ENCODE peak calls at places on chromosomes 6 and 20, in seven cellular contexts. One of them, this sample, is unnamed.

GRCh38 chr20:44056010-44056698 is 130.8 kb downstream of the JPH2 start:
- DNase-seq in uterus: no peak
- DNase-seq in left lung: no peak
- DNase-seq in dorsolateral prefrontal cortex: no peak
- DNase-seq in colonic mucosa: no peak
- DNase-seq in CD8-positive, alpha-beta memory T cell: peak
- DNase-seq in endodermal cell: peak
- DNase-seq in this sample: peak

GRCh38 chr20:5282561-5282960 is 34.2 kb downstream of the PROKR2 start:
- DNase-seq in dorsolateral prefrontal cortex: no peak
- DNase-seq in left lung: no peak
- DNase-seq in uterus: no peak
- DNase-seq in CD8-positive, alpha-beta memory T cell: no peak
- DNase-seq in endodermal cell: no peak
- DNase-seq in colonic mucosa: no peak
- DNase-seq in this sample: no peak

GRCh38 chr6:134527108-134527787 is 209.3 kb upstream of the SGK1 start:
- DNase-seq in endodermal cell: no peak
- DNase-seq in CD8-positive, alpha-beta memory T cell: no peak
- DNase-seq in dorsolateral prefrontal cortex: no peak
- DNase-seq in colonic mucosa: no peak
- DNase-seq in left lung: no peak
- DNase-seq in uterus: no peak
- DNase-seq in this sample: no peak

GRCh38 chr6:42764883-42765653 is 16.8 kb upstream of the BICRAL start:
- DNase-seq in endodermal cell: no peak
- DNase-seq in dorsolateral prefrontal cortex: no peak
- DNase-seq in CD8-positive, alpha-beta memory T cell: no peak
- DNase-seq in colonic mucosa: peak
- DNase-seq in uterus: no peak
- DNase-seq in left lung: no peak
- DNase-seq in this sample: no peak

GRCh38 chr20:35000311-35000921 is 44.7 kb downstream of the MYH7B start:
- DNase-seq in dorsolateral prefrontal cortex: no peak
- DNase-seq in left lung: no peak
- DNase-seq in endodermal cell: no peak
- DNase-seq in uterus: no peak
- DNase-seq in CD8-positive, alpha-beta memory T cell: no peak
- DNase-seq in colonic mucosa: no peak
- DNase-seq in this sample: no peak

GRCh38 chr6:139256087-139256486 is 35.7 kb downstream of the TXLNB start:
- DNase-seq in uterus: no peak
- DNase-seq in colonic mucosa: no peak
- DNase-seq in left lung: no peak
- DNase-seq in CD8-positive, alpha-beta memory T cell: no peak
- DNase-seq in endodermal cell: no peak
- DNase-seq in dorsolateral prefrontal cortex: no peak
- DNase-seq in this sample: no peak

GRCh38 chr20:2900845-2901592 is 27.7 kb downstream of the PTPRA start:
- DNase-seq in left lung: no peak
- DNase-seq in CD8-positive, alpha-beta memory T cell: peak
- DNase-seq in dorsolateral prefrontal cortex: no peak
- DNase-seq in uterus: no peak
- DNase-seq in colonic mucosa: no peak
- DNase-seq in endodermal cell: no peak
- DNase-seq in this sample: no peak

GRCh38 chr6:73121421-73121993 is 103.8 kb downstream of the KHDC1L start:
- DNase-seq in dorsolateral prefrontal cortex: no peak
- DNase-seq in uterus: no peak
- DNase-seq in endodermal cell: no peak
- DNase-seq in CD8-positive, alpha-beta memory T cell: no peak
- DNase-seq in colonic mucosa: no peak
- DNase-seq in left lung: no peak
- DNase-seq in this sample: no peak

GRCh38 chr6:168157272-168158007 is 78.4 kb upstream of the FRMD1 start:
- DNase-seq in left lung: no peak
- DNase-seq in CD8-positive, alpha-beta memory T cell: no peak
- DNase-seq in endodermal cell: peak
- DNase-seq in uterus: peak
- DNase-seq in dorsolateral prefrontal cortex: no peak
- DNase-seq in colonic mucosa: peak
- DNase-seq in this sample: no peak

GRCh38 chr6:96626749-96627353 is 63.9 kb downstream of the FHL5 start:
- DNase-seq in uterus: no peak
- DNase-seq in endodermal cell: no peak
- DNase-seq in left lung: no peak
- DNase-seq in CD8-positive, alpha-beta memory T cell: peak
- DNase-seq in colonic mucosa: no peak
- DNase-seq in dorsolateral prefrontal cortex: no peak
- DNase-seq in this sample: no peak

GRCh38 chr6:26550250-26550993 is 12.3 kb downstream of the HMGN4 start:
- DNase-seq in endodermal cell: peak
- DNase-seq in left lung: peak
- DNase-seq in colonic mucosa: peak
- DNase-seq in uterus: peak
- DNase-seq in CD8-positive, alpha-beta memory T cell: peak
- DNase-seq in dorsolateral prefrontal cortex: no peak
- DNase-seq in this sample: no peak

GRCh38 chr6:111417181-111417585 is 65.8 kb downstream of the REV3L start:
- DNase-seq in colonic mucosa: peak
- DNase-seq in uterus: no peak
- DNase-seq in endodermal cell: no peak
- DNase-seq in left lung: no peak
- DNase-seq in dorsolateral prefrontal cortex: peak
- DNase-seq in CD8-positive, alpha-beta memory T cell: no peak
- DNase-seq in this sample: peak

GRCh38 chr20:56504373-56505005 is 20.1 kb upstream of the FAM209A start:
- DNase-seq in colonic mucosa: no peak
- DNase-seq in uterus: no peak
- DNase-seq in left lung: no peak
- DNase-seq in CD8-positive, alpha-beta memory T cell: no peak
- DNase-seq in dorsolateral prefrontal cortex: no peak
- DNase-seq in endodermal cell: peak
- DNase-seq in this sample: no peak

GRCh38 chr20:49278817-49279676 is 1.2 kb upstream of the ZNFX1 start:
- DNase-seq in endodermal cell: peak
- DNase-seq in colonic mucosa: peak
- DNase-seq in CD8-positive, alpha-beta memory T cell: no peak
- DNase-seq in uterus: no peak
- DNase-seq in left lung: no peak
- DNase-seq in dorsolateral prefrontal cortex: no peak
- DNase-seq in this sample: no peak

GRCh38 chr6:34018961-34019606 is 126.8 kb downstream of the GRM4 start:
- DNase-seq in endodermal cell: no peak
- DNase-seq in dorsolateral prefrontal cortex: no peak
- DNase-seq in left lung: no peak
- DNase-seq in CD8-positive, alpha-beta memory T cell: no peak
- DNase-seq in colonic mucosa: no peak
- DNase-seq in uterus: no peak
- DNase-seq in this sample: no peak

GRCh38 chr6:117381749-117382148 is 44.0 kb downstream of the ROS1 start:
- DNase-seq in left lung: no peak
- DNase-seq in CD8-positive, alpha-beta memory T cell: no peak
- DNase-seq in endodermal cell: no peak
- DNase-seq in dorsolateral prefrontal cortex: no peak
- DNase-seq in uterus: no peak
- DNase-seq in colonic mucosa: no peak
- DNase-seq in this sample: no peak

GRCh38 chr6:11143394-11144371 is 32.2 kb upstream of the ERVFRD-1 start:
- DNase-seq in left lung: peak
- DNase-seq in CD8-positive, alpha-beta memory T cell: no peak
- DNase-seq in dorsolateral prefrontal cortex: peak
- DNase-seq in uterus: peak
- DNase-seq in colonic mucosa: peak
- DNase-seq in endodermal cell: no peak
- DNase-seq in this sample: no peak

DNA sequence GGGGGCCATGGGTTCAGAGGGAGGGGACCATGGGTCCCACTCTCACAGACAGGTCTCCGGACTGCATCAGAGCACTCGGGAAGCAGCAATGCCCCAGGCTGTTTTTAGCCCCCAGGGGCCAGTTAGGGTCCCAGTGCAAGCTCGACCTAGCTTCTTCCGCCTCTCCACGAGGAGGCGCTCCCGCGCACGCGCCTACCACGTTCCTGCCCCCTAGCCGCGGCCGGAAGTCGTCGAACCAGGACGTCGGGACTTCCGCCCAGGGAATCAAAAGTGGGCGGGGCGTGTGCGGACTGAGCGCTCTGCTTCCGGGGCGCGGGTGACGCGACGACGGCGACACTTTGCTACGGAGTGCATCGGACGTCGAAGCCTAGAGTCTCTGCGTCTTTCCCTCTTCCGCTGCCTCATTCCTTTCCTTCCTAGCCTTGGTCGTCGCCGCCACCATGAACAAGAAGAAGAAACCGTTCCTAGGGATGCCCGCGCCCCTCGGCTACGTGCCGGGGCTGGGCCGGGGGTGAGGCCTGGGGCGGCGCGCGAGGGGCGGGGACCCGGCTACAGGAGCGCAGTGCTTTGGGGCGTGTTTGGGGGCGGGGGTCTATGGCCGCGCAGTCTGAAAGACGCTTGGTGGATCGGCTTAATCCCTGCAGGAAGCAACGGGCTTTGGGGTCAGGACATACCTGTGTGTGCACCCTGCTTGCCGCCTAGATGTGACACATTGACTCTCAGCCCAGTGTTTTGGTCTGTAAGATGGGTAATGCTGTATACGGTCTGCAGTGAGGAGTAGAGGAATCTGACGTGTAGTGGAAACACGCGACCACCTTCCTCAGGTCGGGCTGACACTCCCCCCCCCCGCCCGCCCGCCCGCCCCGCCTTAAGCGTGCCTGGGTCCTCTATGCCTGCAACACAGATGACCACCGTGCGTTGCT is at the start of gene PRPF6:
- DNase-seq in endodermal cell: peak
- DNase-seq in left lung: peak
- DNase-seq in dorsolateral prefrontal cortex: peak
- DNase-seq in colonic mucosa: peak
- DNase-seq in CD8-positive, alpha-beta memory T cell: peak
- DNase-seq in uterus: peak
- DNase-seq in this sample: peak
- H3K27ac ChIP-seq in endodermal cell: peak
- H3K27ac ChIP-seq in left lung: peak
- H3K27ac ChIP-seq in dorsolateral prefrontal cortex: peak
- H3K27ac ChIP-seq in colonic mucosa: peak
- H3K27ac ChIP-seq in CD8-positive, alpha-beta memory T cell: peak
- H3K27ac ChIP-seq in uterus: peak
- H3K27ac ChIP-seq in this sample: peak

DNA sequence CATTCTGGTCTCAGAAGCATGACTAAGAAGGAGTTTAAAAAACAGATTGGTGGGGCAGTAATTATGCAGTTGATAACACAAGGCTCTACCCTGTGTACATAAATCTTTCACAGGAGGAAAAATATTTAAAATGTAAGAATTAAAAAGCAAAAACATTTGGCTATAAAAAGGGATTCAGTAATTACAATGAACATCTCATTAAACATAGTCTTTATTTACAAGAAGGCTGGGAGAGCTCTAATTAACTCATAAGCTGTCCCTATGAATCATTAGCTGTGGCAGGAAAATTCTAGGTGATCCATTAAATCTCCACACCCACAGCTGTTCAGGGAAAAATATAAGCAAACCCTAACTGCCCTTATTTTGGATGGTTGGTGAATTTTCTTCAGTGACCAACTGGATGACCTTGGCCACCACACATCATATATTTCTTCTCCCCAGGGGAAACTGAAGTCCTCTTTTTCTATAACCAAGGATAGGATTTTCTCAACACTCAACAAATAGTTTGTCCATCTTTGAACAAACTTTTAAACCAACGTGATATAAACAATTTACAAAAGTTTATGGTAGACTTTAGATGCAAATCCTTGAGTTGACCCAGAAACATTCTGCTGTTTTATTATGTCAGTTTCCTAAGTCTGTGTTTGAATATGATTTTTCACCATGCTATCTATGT is 59.6 kb downstream of the PDE7B start:
- DNase-seq in endodermal cell: no peak
- DNase-seq in colonic mucosa: no peak
- DNase-seq in left lung: no peak
- DNase-seq in dorsolateral prefrontal cortex: no peak
- DNase-seq in CD8-positive, alpha-beta memory T cell: no peak
- DNase-seq in uterus: no peak
- DNase-seq in this sample: no peak
- H3K27ac ChIP-seq in endodermal cell: no peak
- H3K27ac ChIP-seq in colonic mucosa: no peak
- H3K27ac ChIP-seq in left lung: no peak
- H3K27ac ChIP-seq in dorsolateral prefrontal cortex: no peak
- H3K27ac ChIP-seq in CD8-positive, alpha-beta memory T cell: no peak
- H3K27ac ChIP-seq in uterus: no peak
- H3K27ac ChIP-seq in this sample: no peak

DNA sequence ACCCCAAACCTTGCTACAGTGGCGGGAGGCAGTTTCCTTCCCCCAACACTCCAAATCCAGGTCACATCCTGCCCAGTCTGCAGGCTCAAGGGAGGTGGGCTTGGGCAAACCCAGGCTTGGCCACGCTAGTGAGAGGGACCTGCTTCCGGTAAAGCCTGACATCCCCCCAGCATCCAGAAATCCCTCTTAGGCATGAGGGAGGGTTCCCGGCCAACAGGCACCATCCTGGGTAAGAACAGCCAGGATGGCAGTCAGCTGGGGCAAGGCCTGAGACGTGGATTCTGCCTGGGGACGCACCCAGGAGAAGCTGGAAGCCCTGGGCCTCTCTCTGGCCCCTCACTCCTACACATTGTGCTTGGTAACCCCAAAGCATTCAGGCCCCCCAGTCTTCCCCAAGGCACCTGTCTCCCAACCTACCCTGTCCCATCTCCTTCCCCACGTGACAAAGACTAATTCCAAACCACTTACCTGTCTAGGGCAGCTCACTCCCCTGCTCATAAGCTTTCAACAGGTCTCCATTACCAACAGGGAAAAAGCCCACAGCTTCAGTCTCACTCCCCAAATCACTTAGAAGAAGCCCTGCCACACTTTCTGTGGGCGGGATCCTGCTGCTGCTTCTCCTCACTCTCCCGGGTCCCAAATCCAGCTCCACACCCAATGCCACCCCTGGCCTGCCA is 2.1 kb downstream of the C20orf144 start:
- DNase-seq in colonic mucosa: no peak
- DNase-seq in left lung: no peak
- DNase-seq in endodermal cell: no peak
- DNase-seq in uterus: no peak
- DNase-seq in CD8-positive, alpha-beta memory T cell: no peak
- DNase-seq in dorsolateral prefrontal cortex: no peak
- DNase-seq in this sample: no peak
- H3K27ac ChIP-seq in colonic mucosa: peak
- H3K27ac ChIP-seq in left lung: peak
- H3K27ac ChIP-seq in endodermal cell: no peak
- H3K27ac ChIP-seq in uterus: peak
- H3K27ac ChIP-seq in CD8-positive, alpha-beta memory T cell: peak
- H3K27ac ChIP-seq in dorsolateral prefrontal cortex: peak
- H3K27ac ChIP-seq in this sample: peak

DNA sequence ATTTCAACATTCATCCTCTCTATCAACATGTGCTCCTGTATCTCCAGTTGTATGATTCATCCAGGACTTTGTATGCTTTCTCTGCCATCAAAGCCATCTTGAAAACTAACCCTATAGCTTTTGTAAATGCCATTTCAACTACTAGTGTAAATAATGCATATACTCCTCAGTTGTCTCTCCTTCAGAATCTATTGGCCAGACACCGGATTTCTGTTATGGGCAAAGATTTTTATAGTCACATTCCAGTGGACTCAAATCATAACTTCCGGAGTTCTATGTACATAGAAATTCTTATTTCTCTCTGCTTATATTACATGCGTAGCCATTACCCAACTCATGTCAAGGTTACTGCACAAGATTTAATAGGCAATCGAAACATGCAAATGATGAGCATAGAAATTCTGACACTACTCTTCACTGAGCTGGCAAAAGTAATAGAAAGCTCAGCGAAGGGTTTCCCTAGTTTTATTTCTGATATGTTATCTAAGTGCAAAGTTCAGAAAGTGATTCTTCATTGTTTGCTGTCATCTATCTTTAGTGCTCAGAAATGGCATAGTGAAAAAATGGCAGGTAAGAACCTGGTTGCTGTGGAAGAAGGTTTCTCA is 54.8 kb downstream of the PGM3 start:
- DNase-seq in left lung: no peak
- DNase-seq in endodermal cell: no peak
- DNase-seq in CD8-positive, alpha-beta memory T cell: no peak
- DNase-seq in colonic mucosa: no peak
- DNase-seq in dorsolateral prefrontal cortex: no peak
- DNase-seq in uterus: no peak
- DNase-seq in this sample: no peak
- H3K27ac ChIP-seq in left lung: no peak
- H3K27ac ChIP-seq in endodermal cell: no peak
- H3K27ac ChIP-seq in CD8-positive, alpha-beta memory T cell: no peak
- H3K27ac ChIP-seq in colonic mucosa: no peak
- H3K27ac ChIP-seq in dorsolateral prefrontal cortex: no peak
- H3K27ac ChIP-seq in uterus: no peak
- H3K27ac ChIP-seq in this sample: no peak

This sample was measured in substantia nigra.